ENCODE peak calls at places on chromosome 16, in eight cellular contexts. F is bronchial epithelial cell, O is upper lobe of right lung, P is MCF 10A, T is progenitor cell of endocrine pancreas, Y is HFFc6, K is tibial nerve, M is MM.1S. G is an unnamed sample.

GRCh38 chr16:35510701-35511100 is 2051.3 kb downstream of the TP53TG3F start:
- DNase-seq in K (no peak), M (peak; percentile 30), F (no peak), P (no peak), Y (no peak), T (no peak), O (no peak), G (no peak)

GRCh38 chr16:14462811-14463210 is 167.2 kb downstream of the PARN start:
- DNase-seq in P (no peak), Y (no peak), T (no peak), F (peak; percentile 79), M (no peak), O (no peak), K (no peak), G (no peak)

GRCh38 chr16:4601317-4602186 is 13.1 kb downstream of the UBALD1 start:
- DNase-seq in Y (no peak), F (peak; percentile 25), K (no peak), T (no peak), P (no peak), M (no peak), O (no peak), G (no peak)

GRCh38 chr16:86396918-86397317 is 113.4 kb upstream of the FOXF1 start:
- DNase-seq in M (no peak), T (no peak), F (no peak), P (peak; percentile 73), K (no peak), Y (peak; percentile 96), O (no peak), G (no peak)

GRCh38 chr16:27238016-27238587 is 30.5 kb downstream of the NSMCE1 start:
- DNase-seq in T (no peak), M (no peak), O (peak; percentile 74), Y (no peak), K (no peak), P (no peak), F (no peak), G (no peak)

GRCh38 chr16:101586-101985 is 23.6 kb downstream of the MPG start:
- DNase-seq in F (no peak), O (no peak), P (no peak), K (no peak), Y (no peak), M (no peak), T (no peak), G (no peak)

GRCh38 chr16:27708651-27709050 is 158.7 kb downstream of the KATNIP start:
- DNase-seq in M (no peak), K (no peak), O (peak; percentile 40), Y (no peak), P (no peak), F (no peak), T (no peak), G (no peak)

GRCh38 chr16:17305694-17306093 is 165.1 kb downstream of the XYLT1 start:
- DNase-seq in T (no peak), F (no peak), P (no peak), O (no peak), K (no peak), Y (no peak), M (no peak), G (no peak)

GRCh38 chr16:67191995-67192681 is at the start of gene E2F4:
- DNase-seq in T (peak; percentile 75), O (peak; percentile 96), P (peak; percentile 88), F (peak; percentile 75), M (peak; percentile 94), Y (peak; percentile 88), K (peak; percentile 78), G (peak; percentile 94)

GRCh38 chr16:47732806-47733150 is 271.6 kb downstream of the PHKB start:
- DNase-seq in K (no peak), T (no peak), F (peak; percentile 90), Y (peak; percentile 82), P (peak; percentile 76), M (no peak), O (no peak), G (no peak)

GRCh38 chr16:50765246-50765645 is 23.4 kb downstream of the CYLD start:
- DNase-seq in O (no peak), T (no peak), M (no peak), P (no peak), F (no peak), Y (no peak), K (no peak), G (no peak)

GRCh38 chr16:28146536-28146935 is 65.2 kb downstream of the XPO6 start:
- DNase-seq in F (no peak), K (no peak), M (no peak), O (no peak), P (no peak), Y (no peak), T (no peak), G (no peak)

GRCh38 chr16:71894229-71894920 is 956 bp upstream of the IST1 start:
- DNase-seq in F (peak; percentile 71), K (peak; percentile 23), P (peak; percentile 72), O (peak; percentile 75), T (no peak), M (peak; percentile 77), Y (peak; percentile 52), G (no peak)

GRCh38 chr16:30659507-30660423 is 1.5 kb downstream of the FBRS start:
- DNase-seq in F (peak; percentile 15), M (peak; percentile 28), O (peak; percentile 73), P (no peak), Y (no peak), K (no peak), T (no peak), G (no peak)

GRCh38 chr16:3935921-3936320 is 55.4 kb upstream of the CREBBP start:
- DNase-seq in Y (no peak), F (no peak), P (no peak), T (no peak), M (no peak), K (no peak), O (peak; percentile 50), G (no peak)

GRCh38 chr16:2884041-2884451 is 1.0 kb downstream of the FLYWCH2 start:
- DNase-seq in Y (no peak), O (no peak), M (no peak), F (no peak), K (no peak), T (no peak), P (no peak), G (no peak)

GRCh38 chr16:53680756-53681155 is 22.9 kb downstream of the RPGRIP1L start:
- DNase-seq in M (no peak), K (no peak), P (no peak), F (no peak), O (no peak), Y (no peak), T (no peak), G (no peak)

GRCh38 chr16:79436885-79437284 is 163.7 kb downstream of the MAF start:
- DNase-seq in K (no peak), F (no peak), O (no peak), M (no peak), T (no peak), Y (no peak), P (no peak), G (peak; percentile 40)

GRCh38 chr16:71359431-71359830 is 908 bp downstream of the CALB2 start:
- DNase-seq in K (no peak), O (no peak), Y (no peak), T (no peak), P (no peak), F (no peak), M (no peak), G (no peak)

DNA sequence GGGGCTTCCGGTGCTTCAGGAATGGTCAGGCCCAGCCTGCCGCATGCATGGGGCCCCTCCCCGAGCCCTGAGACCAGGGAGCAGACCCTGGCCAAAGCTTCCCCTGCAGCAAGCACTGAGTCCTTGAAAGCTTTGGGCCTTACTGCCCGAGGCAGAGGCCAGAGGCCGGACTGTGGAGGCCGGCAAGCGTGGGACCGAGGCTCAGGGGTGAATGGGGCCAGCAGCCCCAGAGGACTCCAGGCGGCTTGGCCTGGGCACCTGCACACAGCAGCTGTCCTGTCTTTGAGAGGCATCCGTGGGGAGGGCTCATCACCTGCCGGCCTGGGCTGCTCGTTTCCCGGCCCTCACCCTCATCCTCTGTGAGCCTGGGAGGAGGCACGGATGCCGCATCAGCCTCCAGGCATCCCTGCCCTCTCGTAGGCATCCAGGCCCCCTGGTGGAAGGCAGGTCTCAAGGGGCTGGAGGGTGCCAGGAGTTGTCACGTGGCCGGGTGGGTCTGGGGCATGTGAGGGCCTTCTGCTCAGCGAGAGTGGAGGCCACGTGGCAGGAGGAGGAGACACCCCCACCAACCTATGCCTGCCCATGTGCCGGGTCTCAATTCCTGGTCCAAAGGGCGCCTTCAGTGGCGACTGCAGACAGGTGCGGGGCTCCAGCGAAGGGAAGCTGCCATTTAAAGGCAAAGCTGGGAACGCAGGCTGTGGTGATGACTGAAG is 31.4 kb downstream of the CACNA1H start:
- DNase-seq in T (no peak), K (no peak), O (no peak), F (no peak), P (no peak), Y (no peak), M (no peak), G (no peak)
- TF ChIP-seq CTCF in T (peak; percentile 16), K (no peak), O (no peak), F (no peak), P (no peak), Y (no peak), M (no peak), G (no peak)

GRCh38 chr16:22948603-22949368 is 134.8 kb downstream of the HS3ST2 start:
- DNase-seq in F (peak; percentile 71), P (peak; percentile 85), T (peak; percentile 17), K (peak; percentile 54), O (peak; percentile 66), Y (peak; percentile 70), M (peak; percentile 71), G (no peak)
- TF ChIP-seq CTCF in F (peak; percentile 94), P (peak; percentile 68), T (peak; percentile 62), K (peak; percentile 33), O (peak; percentile 71), Y (peak; percentile 94), M (peak; percentile 87), G (peak; percentile 45)

GRCh38 chr16:11506816-11507305 is 79.9 kb downstream of the LITAF start:
- DNase-seq in T (no peak), O (no peak), M (no peak), Y (no peak), F (no peak), P (no peak), K (no peak), G (no peak)
- TF ChIP-seq CTCF in T (no peak), O (no peak), M (no peak), Y (peak; percentile 8), F (no peak), P (no peak), K (no peak), G (no peak)

GRCh38 chr16:57955572-57955971 is 15.4 kb downstream of the CNGB1 start:
- DNase-seq in M (no peak), K (no peak), T (no peak), Y (no peak), O (peak; percentile 84), P (peak; percentile 75), F (peak; percentile 80), G (no peak)
- TF ChIP-seq CTCF in M (no peak), K (no peak), T (no peak), Y (peak; percentile 18), O (peak; percentile 16), P (no peak), F (peak; percentile 55), G (no peak)

GRCh38 chr16:16178455-16179162 is 44.7 kb downstream of the ABCC6 start:
- DNase-seq in O (no peak), Y (no peak), P (no peak), F (no peak), M (no peak), T (no peak), K (no peak), G (no peak)
- TF ChIP-seq CTCF in O (no peak), Y (no peak), P (no peak), F (no peak), M (no peak), T (no peak), K (no peak), G (no peak)

G was measured in osteocyte.